ENCODE peak calls at places on chromosomes 13 and 19, in five cellular contexts. One of them, this sample, is unnamed.

GRCh38 chr13:76936736-76937135 is 11.6 kb upstream of the ACOD1 start:
- DNase-seq in lower lobe of right lung: no peak
- DNase-seq in effector memory CD4-positive, alpha-beta T cell: no peak
- DNase-seq in astrocyte: no peak
- DNase-seq in pancreas: no peak
- DNase-seq in this sample: no peak

GRCh38 chr19:31543456-31543855 is 194.2 kb upstream of the TSHZ3 start:
- DNase-seq in astrocyte: no peak
- DNase-seq in lower lobe of right lung: no peak
- DNase-seq in pancreas: no peak
- DNase-seq in effector memory CD4-positive, alpha-beta T cell: no peak
- DNase-seq in this sample: no peak

GRCh38 chr19:49463960-49464740 is 9.9 kb upstream of the FLT3LG start:
- DNase-seq in effector memory CD4-positive, alpha-beta T cell: no peak
- DNase-seq in lower lobe of right lung: no peak
- DNase-seq in pancreas: no peak
- DNase-seq in astrocyte: no peak
- DNase-seq in this sample: no peak

GRCh38 chr19:38718747-38719543 is 25.3 kb downstream of the CAPN12 start:
- DNase-seq in astrocyte: peak; percentile 63
- DNase-seq in lower lobe of right lung: peak; percentile 67
- DNase-seq in effector memory CD4-positive, alpha-beta T cell: no peak
- DNase-seq in pancreas: peak; percentile 65
- DNase-seq in this sample: no peak

GRCh38 chr19:38122402-38123093 is 101.5 kb downstream of the DPF1 start:
- DNase-seq in effector memory CD4-positive, alpha-beta T cell: no peak
- DNase-seq in astrocyte: no peak
- DNase-seq in pancreas: no peak
- DNase-seq in lower lobe of right lung: no peak
- DNase-seq in this sample: no peak

GRCh38 chr19:7540761-7541480 is 5.4 kb downstream of the PNPLA6 start:
- DNase-seq in pancreas: peak; percentile 30
- DNase-seq in lower lobe of right lung: peak; percentile 61
- DNase-seq in astrocyte: peak; percentile 26
- DNase-seq in effector memory CD4-positive, alpha-beta T cell: no peak
- DNase-seq in this sample: no peak

GRCh38 chr19:41154060-41154459 is 39.0 kb upstream of the CYP2S1 start:
- DNase-seq in pancreas: no peak
- DNase-seq in astrocyte: no peak
- DNase-seq in effector memory CD4-positive, alpha-beta T cell: no peak
- DNase-seq in lower lobe of right lung: no peak
- DNase-seq in this sample: no peak

GRCh38 chr13:83515267-83515666 is 367.0 kb downstream of the SLITRK1 start:
- DNase-seq in effector memory CD4-positive, alpha-beta T cell: no peak
- DNase-seq in pancreas: no peak
- DNase-seq in astrocyte: peak; percentile 25
- DNase-seq in lower lobe of right lung: no peak
- DNase-seq in this sample: no peak

GRCh38 chr19:47416667-47417033 is 2.7 kb downstream of the MEIS3 start:
- DNase-seq in lower lobe of right lung: peak; percentile 32
- DNase-seq in astrocyte: no peak
- DNase-seq in pancreas: no peak
- DNase-seq in effector memory CD4-positive, alpha-beta T cell: no peak
- DNase-seq in this sample: no peak

GRCh38 chr19:37874784-37875183 is 31.6 kb downstream of the WDR87 start:
- DNase-seq in pancreas: no peak
- DNase-seq in effector memory CD4-positive, alpha-beta T cell: no peak
- DNase-seq in astrocyte: peak; percentile 12
- DNase-seq in lower lobe of right lung: no peak
- DNase-seq in this sample: no peak

GRCh38 chr19:30132312-30133075 is 190.5 kb downstream of the URI1 start:
- DNase-seq in lower lobe of right lung: no peak
- DNase-seq in astrocyte: no peak
- DNase-seq in effector memory CD4-positive, alpha-beta T cell: no peak
- DNase-seq in pancreas: no peak
- DNase-seq in this sample: no peak

GRCh38 chr19:53333071-53333465 is 481 bp upstream of the ZNF845 start:
- DNase-seq in pancreas: peak; percentile 41
- DNase-seq in astrocyte: no peak
- DNase-seq in lower lobe of right lung: peak; percentile 66
- DNase-seq in effector memory CD4-positive, alpha-beta T cell: no peak
- DNase-seq in this sample: peak; percentile 41

GRCh38 chr13:27797228-27797624 is 4.9 kb downstream of the GSX1 start:
- DNase-seq in lower lobe of right lung: no peak
- DNase-seq in effector memory CD4-positive, alpha-beta T cell: no peak
- DNase-seq in astrocyte: no peak
- DNase-seq in pancreas: no peak
- DNase-seq in this sample: no peak

GRCh38 chr19:6099037-6099436 is 11.3 kb downstream of the RFX2 start:
- DNase-seq in pancreas: no peak
- DNase-seq in lower lobe of right lung: no peak
- DNase-seq in astrocyte: no peak
- DNase-seq in effector memory CD4-positive, alpha-beta T cell: no peak
- DNase-seq in this sample: no peak

GRCh38 chr13:103328899-103329298 is 262.7 kb upstream of the SLC10A2 start:
- DNase-seq in pancreas: no peak
- DNase-seq in effector memory CD4-positive, alpha-beta T cell: no peak
- DNase-seq in astrocyte: no peak
- DNase-seq in lower lobe of right lung: no peak
- DNase-seq in this sample: no peak

GRCh38 chr19:34351382-34351802 is 13.6 kb upstream of the GPI start:
- DNase-seq in pancreas: peak; percentile 42
- DNase-seq in effector memory CD4-positive, alpha-beta T cell: no peak
- DNase-seq in lower lobe of right lung: no peak
- DNase-seq in astrocyte: no peak
- DNase-seq in this sample: no peak

GRCh38 chr13:112690242-112690943 is 555 bp downstream of the ATP11A start:
- DNase-seq in pancreas: peak; percentile 72
- DNase-seq in lower lobe of right lung: peak; percentile 73
- DNase-seq in astrocyte: peak; percentile 36
- DNase-seq in effector memory CD4-positive, alpha-beta T cell: peak; percentile 6
- DNase-seq in this sample: peak; percentile 42

GRCh38 chr13:63107163-63107935 is 1691.7 kb upstream of the PCDH20 start:
- DNase-seq in astrocyte: peak; percentile 58
- DNase-seq in pancreas: no peak
- DNase-seq in lower lobe of right lung: no peak
- DNase-seq in effector memory CD4-positive, alpha-beta T cell: no peak
- DNase-seq in this sample: no peak

GRCh38 chr13:24511019-24511823 is 1.4 kb downstream of the PARP4 start:
- DNase-seq in lower lobe of right lung: no peak
- DNase-seq in astrocyte: peak; percentile 95
- DNase-seq in effector memory CD4-positive, alpha-beta T cell: peak; percentile 6
- DNase-seq in pancreas: no peak
- DNase-seq in this sample: no peak

GRCh38 chr13:62482351-62482750 is 1066.7 kb upstream of the PCDH20 start:
- DNase-seq in pancreas: no peak
- DNase-seq in effector memory CD4-positive, alpha-beta T cell: no peak
- DNase-seq in lower lobe of right lung: no peak
- DNase-seq in astrocyte: peak; percentile 1
- DNase-seq in this sample: no peak

GRCh38 chr19:10005632-10006334 is 4.5 kb downstream of the COL5A3 start:
- DNase-seq in lower lobe of right lung: no peak
- DNase-seq in effector memory CD4-positive, alpha-beta T cell: no peak
- DNase-seq in astrocyte: no peak
- DNase-seq in pancreas: no peak
- DNase-seq in this sample: no peak

GRCh38 chr13:38868870-38869269 is 121.8 kb downstream of the STOML3 start:
- DNase-seq in effector memory CD4-positive, alpha-beta T cell: no peak
- DNase-seq in astrocyte: no peak
- DNase-seq in lower lobe of right lung: no peak
- DNase-seq in pancreas: no peak
- DNase-seq in this sample: no peak

GRCh38 chr19:55490478-55491436 is 2.5 kb downstream of the SSC5D start:
- DNase-seq in lower lobe of right lung: no peak
- DNase-seq in pancreas: peak; percentile 26
- DNase-seq in astrocyte: no peak
- DNase-seq in effector memory CD4-positive, alpha-beta T cell: no peak
- DNase-seq in this sample: peak; percentile 58

GRCh38 chr13:98976338-98976737 is 1.5 kb downstream of the DOCK9 start:
- DNase-seq in lower lobe of right lung: no peak
- DNase-seq in astrocyte: peak; percentile 51
- DNase-seq in effector memory CD4-positive, alpha-beta T cell: no peak
- DNase-seq in pancreas: no peak
- DNase-seq in this sample: no peak

GRCh38 chr19:55103190-55103589 is 14.2 kb downstream of the PPP1R12C start:
- DNase-seq in lower lobe of right lung: no peak
- DNase-seq in effector memory CD4-positive, alpha-beta T cell: no peak
- DNase-seq in pancreas: no peak
- DNase-seq in astrocyte: no peak
- DNase-seq in this sample: no peak

GRCh38 chr13:55439450-55439849 is 1701.3 kb upstream of the PRR20A start:
- DNase-seq in effector memory CD4-positive, alpha-beta T cell: no peak
- DNase-seq in astrocyte: no peak
- DNase-seq in lower lobe of right lung: no peak
- DNase-seq in pancreas: no peak
- DNase-seq in this sample: no peak

DNA sequence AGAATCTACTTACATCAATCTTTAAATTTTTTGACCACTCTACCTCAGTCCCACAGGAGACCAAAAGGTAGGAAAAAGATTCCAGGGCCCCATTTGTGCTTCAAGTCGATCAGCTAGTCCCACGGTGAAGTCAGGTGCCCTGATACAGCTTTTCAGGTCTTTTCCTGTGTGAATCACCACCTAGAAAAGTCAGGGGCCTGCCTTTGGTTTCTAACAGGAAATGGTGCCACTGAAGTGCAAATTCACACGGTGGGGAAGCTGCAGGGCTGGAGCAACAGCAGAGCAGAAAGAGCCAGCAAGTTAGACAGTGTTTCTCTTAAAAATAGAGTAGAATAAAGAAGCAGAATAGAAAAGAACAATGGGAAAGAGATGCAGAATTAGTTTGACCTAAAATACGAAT is 107.5 kb downstream of the KLF12 start:
- DNase-seq in astrocyte: peak; percentile 42
- DNase-seq in lower lobe of right lung: no peak
- DNase-seq in pancreas: no peak
- DNase-seq in effector memory CD4-positive, alpha-beta T cell: peak; percentile 49
- DNase-seq in this sample: no peak
- H3K27ac ChIP-seq in astrocyte: no peak overlapping the region
- H3K27ac ChIP-seq in lower lobe of right lung: no peak overlapping the region
- H3K27ac ChIP-seq in pancreas: no peak overlapping the region
- H3K27ac ChIP-seq in effector memory CD4-positive, alpha-beta T cell: peak overlapping the region; percentile 68
- H3K27ac ChIP-seq in this sample: no peak overlapping the region

GRCh38 chr13:31930901-31931522 is 100.6 kb upstream of the FRY start:
- DNase-seq in lower lobe of right lung: no peak
- DNase-seq in effector memory CD4-positive, alpha-beta T cell: no peak
- DNase-seq in astrocyte: peak; percentile 5
- DNase-seq in pancreas: no peak
- DNase-seq in this sample: no peak

GRCh38 chr13:31927219-31927653 is 104.3 kb upstream of the FRY start:
- DNase-seq in pancreas: peak; percentile 30
- DNase-seq in effector memory CD4-positive, alpha-beta T cell: no peak
- DNase-seq in astrocyte: no peak
- DNase-seq in lower lobe of right lung: no peak
- DNase-seq in this sample: no peak

GRCh38 chr13:31930490-31930889 is 101.1 kb upstream of the FRY start:
- DNase-seq in pancreas: no peak
- DNase-seq in effector memory CD4-positive, alpha-beta T cell: no peak
- DNase-seq in astrocyte: no peak
- DNase-seq in lower lobe of right lung: no peak
- DNase-seq in this sample: no peak

GRCh38 chr13:31925079-31925478 is 106.5 kb upstream of the FRY start:
- DNase-seq in astrocyte: no peak
- DNase-seq in effector memory CD4-positive, alpha-beta T cell: no peak
- DNase-seq in lower lobe of right lung: no peak
- DNase-seq in pancreas: no peak
- DNase-seq in this sample: no peak

DNA sequence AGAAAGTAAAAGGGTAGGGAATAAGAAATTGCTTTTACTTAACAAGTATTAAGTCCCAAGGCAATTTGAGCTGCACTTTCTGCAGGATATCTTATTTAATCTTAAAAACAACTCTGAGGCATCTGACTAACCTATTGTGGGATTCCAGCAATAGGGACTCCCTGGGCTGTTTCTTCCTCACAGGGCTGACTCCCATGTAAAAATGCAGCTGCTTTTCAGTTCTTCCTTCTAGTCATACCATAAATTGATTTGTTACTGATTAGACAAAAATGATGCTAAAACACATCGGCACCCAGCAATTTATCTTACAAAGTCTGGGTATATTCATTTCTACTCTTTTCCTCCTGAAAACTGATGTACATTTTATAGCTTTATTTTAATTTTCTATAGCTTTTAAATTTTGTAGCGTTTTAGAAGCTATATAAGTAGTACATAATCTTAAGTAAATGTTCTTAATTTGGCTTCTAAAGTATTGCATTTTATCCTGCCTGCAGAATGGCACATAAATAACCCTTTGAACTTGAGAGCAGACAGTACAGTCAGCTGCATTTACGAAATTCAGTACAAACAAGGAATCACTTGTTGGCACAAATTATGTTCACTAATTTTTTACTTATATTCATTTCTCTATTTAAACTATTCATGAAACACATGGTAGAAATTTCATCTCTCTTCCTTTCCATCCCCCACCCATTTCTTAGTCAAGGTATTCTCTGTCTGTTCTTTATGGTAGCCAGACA is 102.4 kb upstream of the FRY start:
- DNase-seq in astrocyte: no peak
- DNase-seq in lower lobe of right lung: no peak
- DNase-seq in effector memory CD4-positive, alpha-beta T cell: no peak
- DNase-seq in pancreas: no peak
- DNase-seq in this sample: no peak
- H3K27ac ChIP-seq in astrocyte: no peak overlapping the region
- H3K27ac ChIP-seq in lower lobe of right lung: no peak overlapping the region
- H3K27ac ChIP-seq in effector memory CD4-positive, alpha-beta T cell: no peak overlapping the region
- H3K27ac ChIP-seq in pancreas: peak overlapping the region; percentile 84
- H3K27ac ChIP-seq in this sample: no peak overlapping the region

DNA sequence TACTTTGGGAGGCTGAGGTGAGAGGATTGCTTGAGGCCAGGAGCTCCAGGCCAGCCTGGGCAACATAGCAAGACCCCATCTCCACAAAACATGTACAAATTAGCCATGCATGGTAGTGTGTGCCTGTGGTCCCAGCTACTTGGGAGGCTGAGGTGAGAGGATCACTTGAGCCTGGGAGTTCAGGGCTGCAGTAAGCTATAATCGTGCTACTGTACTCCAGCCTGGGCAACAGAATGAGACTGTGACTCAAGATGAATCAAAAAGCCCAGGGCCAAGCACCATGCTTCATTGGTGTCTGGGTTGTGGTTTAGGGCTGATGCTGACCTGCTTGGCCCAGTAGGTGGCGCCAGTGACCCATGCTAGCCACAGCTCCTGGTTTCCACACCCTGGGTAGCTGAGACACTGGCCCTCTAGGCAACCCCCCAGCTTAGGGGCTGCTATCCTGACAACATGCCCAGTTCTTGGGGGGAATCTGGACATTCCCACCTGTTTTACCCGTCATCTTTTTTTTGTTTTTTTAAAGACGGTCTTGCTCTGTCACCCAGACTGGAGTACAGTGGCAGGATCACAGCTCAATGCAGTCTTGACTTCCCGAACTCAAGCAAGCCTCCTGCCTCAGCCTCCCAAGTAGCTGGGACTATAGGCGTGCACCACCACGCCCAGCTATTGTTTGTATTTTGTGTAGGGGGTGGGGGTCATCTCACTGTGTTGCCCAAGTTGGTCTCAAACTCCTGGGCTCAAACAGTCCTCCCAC is 5.5 kb downstream of the CCDC124 start:
- DNase-seq in lower lobe of right lung: peak; percentile 84
- DNase-seq in astrocyte: peak; percentile 71
- DNase-seq in effector memory CD4-positive, alpha-beta T cell: peak; percentile 75
- DNase-seq in pancreas: peak; percentile 80
- DNase-seq in this sample: peak; percentile 75
- H3K27ac ChIP-seq in lower lobe of right lung: no peak overlapping the region
- H3K27ac ChIP-seq in astrocyte: no peak overlapping the region
- H3K27ac ChIP-seq in effector memory CD4-positive, alpha-beta T cell: no peak overlapping the region
- H3K27ac ChIP-seq in pancreas: no peak overlapping the region
- H3K27ac ChIP-seq in this sample: no peak overlapping the region

GRCh38 chr19:17098326-17098725 is 22.7 kb downstream of the MYO9B start:
- DNase-seq in astrocyte: no peak
- DNase-seq in pancreas: no peak
- DNase-seq in lower lobe of right lung: no peak
- DNase-seq in effector memory CD4-positive, alpha-beta T cell: no peak
- DNase-seq in this sample: no peak
- H3K27ac ChIP-seq in astrocyte: no peak overlapping the region
- H3K27ac ChIP-seq in pancreas: no peak overlapping the region
- H3K27ac ChIP-seq in lower lobe of right lung: no peak overlapping the region
- H3K27ac ChIP-seq in effector memory CD4-positive, alpha-beta T cell: no peak overlapping the region
- H3K27ac ChIP-seq in this sample: peak overlapping the region; percentile 57

This sample was measured in uterus.